ENCODE peak calls at places on chromosomes 16 and 17, in nine cellular contexts. Z, O, B, E, X, Q, U, D and G are unnamed samples.

GRCh38 chr17:75723201-75723930 is 2.1 kb downstream of the ITGB4 start:
- DNase-seq in E (no peak), Q (no peak), D (peak), U (no peak), Z (no peak), O (no peak), X (no peak), B (no peak), G (peak)

GRCh38 chr16:67943619-67944503 is at the start of gene LCAT:
- DNase-seq in O (peak), X (peak), B (no peak), Z (peak), U (no peak), D (no peak), E (no peak), Q (no peak), G (peak)

GRCh38 chr17:27504188-27504995 is 48.1 kb downstream of the KSR1 start:
- DNase-seq in Q (no peak), B (no peak), E (no peak), Z (no peak), U (no peak), X (no peak), D (no peak), O (no peak), G (no peak)

GRCh38 chr16:19168173-19169080 is at the start of gene SYT17:
- DNase-seq in Z (peak), E (no peak), O (peak), B (no peak), D (no peak), U (no peak), Q (no peak), X (peak), G (peak)

GRCh38 chr17:850828-851759 is 68.9 kb downstream of the MRM3 start:
- DNase-seq in D (peak), Q (no peak), Z (no peak), O (peak), E (no peak), X (peak), U (no peak), B (no peak), G (peak)

GRCh38 chr16:51982715-51983680 is 563.9 kb downstream of the TOX3 start:
- DNase-seq in U (no peak), E (peak), Q (no peak), X (peak), D (peak), B (no peak), Z (no peak), O (no peak), G (no peak)

GRCh38 chr16:75733305-75734141 is 7.2 kb upstream of the CPHXL start:
- DNase-seq in O (no peak), Q (no peak), D (peak), E (no peak), B (no peak), U (no peak), X (no peak), Z (no peak), G (no peak)

GRCh38 chr17:32865141-32865540 is 11.8 kb downstream of the MYO1D start:
- DNase-seq in E (no peak), X (no peak), U (no peak), O (no peak), Z (no peak), Q (no peak), D (no peak), B (no peak), G (no peak)

GRCh38 chr17:73317554-73318426 is 6.0 kb upstream of the CDC42EP4 start:
- DNase-seq in X (no peak), D (no peak), B (no peak), Z (no peak), O (no peak), U (no peak), E (no peak), Q (no peak), G (no peak)

GRCh38 chr17:56125830-56126819 is 27.1 kb upstream of the ANKFN1 start:
- DNase-seq in E (peak), X (no peak), B (no peak), U (no peak), O (no peak), Q (no peak), Z (no peak), D (peak), G (no peak)

GRCh38 chr17:40361063-40361924 is 3.2 kb downstream of the GJD3 start:
- DNase-seq in B (peak), D (no peak), X (no peak), O (peak), U (no peak), Z (no peak), Q (no peak), E (no peak), G (no peak)

GRCh38 chr17:4872786-4873185 is 26.6 kb upstream of the C17orf107 start:
- DNase-seq in E (no peak), O (no peak), Q (no peak), X (no peak), D (no peak), B (no peak), Z (no peak), U (no peak), G (no peak)

GRCh38 chr17:39406951-39407350 is 5.5 kb upstream of the FBXL20 start:
- DNase-seq in E (no peak), Z (no peak), B (no peak), X (no peak), Q (no peak), U (no peak), O (no peak), D (no peak), G (no peak)

GRCh38 chr16:23362460-23363317 is 60.6 kb downstream of the SCNN1B start:
- DNase-seq in B (no peak), O (no peak), D (no peak), E (no peak), Q (no peak), Z (no peak), X (no peak), U (no peak), G (no peak)

GRCh38 chr17:78409191-78409621 is 30.8 kb downstream of the PGS1 start:
- DNase-seq in O (no peak), D (no peak), X (no peak), U (no peak), E (no peak), Q (no peak), Z (no peak), B (no peak), G (no peak)

GRCh38 chr16:50306287-50306686 is 39.9 kb downstream of the ADCY7 start:
- DNase-seq in Z (no peak), E (no peak), O (peak), X (no peak), U (no peak), Q (no peak), D (peak), B (peak), G (no peak)

GRCh38 chr17:73318427-73318813 is 6.6 kb upstream of the CDC42EP4 start:
- DNase-seq in Z (no peak), X (no peak), E (no peak), D (no peak), O (no peak), Q (no peak), B (no peak), U (no peak), G (no peak)

GRCh38 chr17:13429201-13429600 is 172.5 kb downstream of the HS3ST3A1 start:
- DNase-seq in B (no peak), Q (no peak), E (no peak), X (no peak), D (peak), Z (no peak), O (no peak), U (no peak), G (no peak)